ENCODE peak calls at places on chromosomes 12 and 14, in ten cellular contexts. Z is IMR-90, G is neural crest cell, F is suprapubic skin, J is uterus, X is transverse colon, H is foreskin keratinocyte, Q is right lobe of liver, V is astrocyte of the spinal cord, R is WERI-Rb-1. M is an unnamed sample.

GRCh38 chr14:54567634-54568561 is 970 bp downstream of the SAMD4A start:
- DNase-seq in H (no peak), J (peak), X (peak), F (peak), Z (no peak), G (peak), R (peak), Q (peak), V (peak), M (peak)

GRCh38 chr12:19709889-19710288 is 270.6 kb downstream of the AEBP2 start:
- DNase-seq in Q (no peak), X (no peak), Z (peak), J (no peak), V (no peak), G (no peak), F (no peak), R (no peak), H (no peak), M (no peak)

GRCh38 chr12:106204312-106204711 is 43.5 kb downstream of the CKAP4 start:
- DNase-seq in X (no peak), F (no peak), Q (no peak), J (no peak), V (no peak), Z (no peak), H (no peak), R (no peak), G (no peak), M (no peak)

GRCh38 chr14:61391119-61391518 is 69.7 kb downstream of the PRKCH start:
- DNase-seq in Z (no peak), R (no peak), H (no peak), J (no peak), X (no peak), V (no peak), G (no peak), F (no peak), Q (no peak), M (no peak)

GRCh38 chr12:1811281-1811947 is 9.0 kb upstream of the LRTM2 start:
- DNase-seq in H (no peak), Q (no peak), F (no peak), R (no peak), V (peak), G (no peak), Z (peak), X (no peak), J (no peak), M (no peak)

GRCh38 chr12:122395319-122395718 is 27.1 kb downstream of the CLIP1 start:
- DNase-seq in G (no peak), Q (no peak), R (no peak), Z (peak), V (peak), X (no peak), J (no peak), F (no peak), H (peak), M (no peak)

GRCh38 chr14:55131782-55132181 is 2.7 kb downstream of the LGALS3 start:
- DNase-seq in J (no peak), H (no peak), G (no peak), F (no peak), Z (peak), X (peak), R (no peak), Q (no peak), V (no peak), M (no peak)

GRCh38 chr14:76686646-76687045 is 74.6 kb upstream of the VASH1 start:
- DNase-seq in X (no peak), H (no peak), V (no peak), R (no peak), Q (no peak), F (no peak), Z (no peak), G (no peak), J (no peak), M (no peak)

GRCh38 chr12:26177303-26177702 is 18.1 kb upstream of the SSPN start:
- DNase-seq in J (no peak), H (no peak), G (no peak), V (no peak), R (no peak), F (no peak), X (peak), Q (no peak), Z (no peak), M (no peak)

GRCh38 chr12:65014504-65015271 is 106.4 kb downstream of the WIF1 start:
- DNase-seq in R (no peak), Q (no peak), Z (no peak), H (peak), G (no peak), F (no peak), V (no peak), X (no peak), J (no peak), M (no peak)

GRCh38 chr12:51678086-51678724 is 87.2 kb downstream of the SCN8A start:
- DNase-seq in X (peak), V (peak), G (peak), H (no peak), Q (no peak), F (no peak), J (no peak), R (peak), Z (peak), M (peak)

GRCh38 chr14:53356361-53357150 is 203.4 kb upstream of the DDHD1 start:
- DNase-seq in F (no peak), H (no peak), J (no peak), Q (no peak), X (no peak), G (no peak), Z (peak), R (no peak), V (no peak), M (no peak)

GRCh38 chr14:75418779-75419768 is 8.7 kb upstream of the JDP2 start:
- DNase-seq in G (no peak), R (peak), J (no peak), Z (no peak), F (no peak), H (no peak), V (no peak), Q (no peak), X (peak), M (peak)

GRCh38 chr12:7327913-7328312 is 24.0 kb downstream of the ACSM4 start:
- DNase-seq in F (no peak), R (no peak), Q (no peak), X (no peak), V (no peak), Z (no peak), J (no peak), H (no peak), G (no peak), M (no peak)

GRCh38 chr12:44847888-44848770 is 28.0 kb downstream of the NELL2 start:
- DNase-seq in J (no peak), Z (no peak), X (peak), V (no peak), R (no peak), F (no peak), G (no peak), H (no peak), Q (no peak), M (no peak)

GRCh38 chr12:67665679-67666078 is 17.1 kb downstream of the DYRK2 start:
- DNase-seq in V (no peak), Q (no peak), J (no peak), Z (no peak), H (no peak), R (no peak), X (no peak), G (no peak), F (no peak), M (no peak)

GRCh38 chr14:106044949-106045596 is 518.7 kb downstream of the TMEM121 start:
- DNase-seq in G (no peak), J (no peak), V (no peak), R (peak), Q (peak), F (no peak), X (peak), H (no peak), Z (no peak), M (no peak)

GRCh38 chr12:108358580-108358965 is 19.5 kb upstream of the CMKLR1 start:
- DNase-seq in H (no peak), Q (no peak), F (no peak), J (no peak), G (no peak), X (no peak), R (no peak), V (no peak), Z (no peak), M (no peak)

GRCh38 chr12:113065126-113066007 is 8.8 kb downstream of the DTX1 start:
- DNase-seq in X (no peak), Q (no peak), F (no peak), G (peak), J (no peak), H (no peak), V (no peak), Z (no peak), R (no peak), M (peak)

GRCh38 chr14:75375983-75376382 is 51.8 kb upstream of the JDP2 start:
- DNase-seq in R (no peak), H (no peak), X (no peak), G (no peak), Q (no peak), F (no peak), Z (no peak), J (no peak), V (no peak), M (no peak)

GRCh38 chr14:81946808-81947798 is 413.4 kb upstream of the SEL1L start:
- DNase-seq in F (no peak), H (peak), Z (no peak), J (no peak), V (no peak), R (peak), X (no peak), G (no peak), Q (no peak), M (no peak)

GRCh38 chr12:128534906-128535305 is 267.9 kb downstream of the TMEM132C start:
- DNase-seq in X (no peak), R (no peak), F (no peak), G (no peak), V (no peak), Q (no peak), J (no peak), H (no peak), Z (no peak), M (no peak)

GRCh38 chr12:119686355-119686754 is 18.4 kb downstream of the PRKAB1 start:
- DNase-seq in J (no peak), Z (no peak), R (no peak), Q (peak), H (no peak), V (no peak), X (no peak), G (no peak), F (no peak), M (no peak)

GRCh38 chr12:93722757-93723567 is 45.8 kb downstream of the CRADD start:
- DNase-seq in G (no peak), Q (no peak), H (no peak), X (no peak), R (no peak), J (no peak), F (no peak), Z (no peak), V (no peak), M (no peak)

GRCh38 chr12:27179399-27180214 is 64.5 kb upstream of the STK38L start:
- DNase-seq in Z (peak), V (peak), G (no peak), R (no peak), F (no peak), Q (no peak), X (no peak), J (peak), H (peak), M (no peak)

GRCh38 chr14:103679351-103679750 is 35.9 kb downstream of the XRCC3 start:
- DNase-seq in V (peak), J (no peak), G (no peak), R (peak), F (no peak), H (no peak), X (peak), Q (peak), Z (no peak), M (peak)

GRCh38 chr12:79682593-79682992 is 8.2 kb downstream of the PAWR start:
- DNase-seq in H (no peak), Q (no peak), G (no peak), V (no peak), X (no peak), Z (no peak), F (no peak), J (no peak), R (no peak), M (no peak)

GRCh38 chr12:120101182-120101581 is 15.4 kb downstream of the RAB35 start:
- DNase-seq in G (no peak), Q (no peak), Z (no peak), J (no peak), V (no peak), H (no peak), F (no peak), R (no peak), X (peak), M (no peak)

GRCh38 chr12:48542300-48542928 is 17.0 kb downstream of the OR8S1 start:
- DNase-seq in V (no peak), R (peak), Z (peak), J (no peak), H (no peak), F (no peak), X (peak), Q (peak), G (peak), M (peak)

GRCh38 chr14:74038015-74038859 is 19.1 kb downstream of the BBOF1 start:
- DNase-seq in V (peak), G (no peak), Z (peak), F (no peak), J (no peak), Q (no peak), H (no peak), X (no peak), R (no peak), M (peak)

GRCh38 chr14:31420013-31420318 is 384 bp downstream of the HEATR5A start:
- DNase-seq in J (no peak), F (no peak), R (peak), V (no peak), X (peak), H (no peak), G (peak), Q (peak), Z (no peak), M (peak)

GRCh38 chr14:80636071-80636470 is 305.5 kb downstream of the CEP128 start:
- DNase-seq in Q (no peak), R (no peak), X (no peak), J (no peak), H (no peak), Z (peak), F (no peak), G (no peak), V (no peak), M (no peak)
- TF ChIP-seq CTCF in Q (no peak), R (no peak), X (no peak), J (no peak), H (peak), Z (no peak), F (no peak), G (peak), V (peak), M (peak)

GRCh38 chr12:59444932-59445331 is 150.9 kb upstream of the SLC16A7 start:
- DNase-seq in J (no peak), H (no peak), F (no peak), V (peak), Q (no peak), Z (peak), R (peak), X (no peak), G (no peak), M (no peak)
- TF ChIP-seq CTCF in J (no peak), H (peak), F (no peak), V (peak), Q (peak), Z (peak), R (no peak), X (no peak), G (no peak), M (no peak)

GRCh38 chr14:65604946-65605345 is 192.4 kb downstream of the FUT8 start:
- DNase-seq in R (no peak), V (peak), Q (no peak), F (no peak), J (no peak), Z (peak), H (no peak), G (no peak), X (no peak), M (no peak)
- TF ChIP-seq CTCF in R (no peak), V (peak), Q (no peak), F (no peak), J (no peak), Z (peak), H (peak), G (no peak), X (peak), M (no peak)

GRCh38 chr12:54012631-54013398 is 4.0 kb downstream of the HOXC8 start:
- DNase-seq in H (no peak), X (no peak), Z (no peak), Q (no peak), G (no peak), J (no peak), F (no peak), R (no peak), V (no peak), M (no peak)
- TF ChIP-seq CTCF in H (no peak), X (no peak), Z (no peak), Q (no peak), G (no peak), J (no peak), F (no peak), R (peak), V (no peak), M (no peak)

DNA sequence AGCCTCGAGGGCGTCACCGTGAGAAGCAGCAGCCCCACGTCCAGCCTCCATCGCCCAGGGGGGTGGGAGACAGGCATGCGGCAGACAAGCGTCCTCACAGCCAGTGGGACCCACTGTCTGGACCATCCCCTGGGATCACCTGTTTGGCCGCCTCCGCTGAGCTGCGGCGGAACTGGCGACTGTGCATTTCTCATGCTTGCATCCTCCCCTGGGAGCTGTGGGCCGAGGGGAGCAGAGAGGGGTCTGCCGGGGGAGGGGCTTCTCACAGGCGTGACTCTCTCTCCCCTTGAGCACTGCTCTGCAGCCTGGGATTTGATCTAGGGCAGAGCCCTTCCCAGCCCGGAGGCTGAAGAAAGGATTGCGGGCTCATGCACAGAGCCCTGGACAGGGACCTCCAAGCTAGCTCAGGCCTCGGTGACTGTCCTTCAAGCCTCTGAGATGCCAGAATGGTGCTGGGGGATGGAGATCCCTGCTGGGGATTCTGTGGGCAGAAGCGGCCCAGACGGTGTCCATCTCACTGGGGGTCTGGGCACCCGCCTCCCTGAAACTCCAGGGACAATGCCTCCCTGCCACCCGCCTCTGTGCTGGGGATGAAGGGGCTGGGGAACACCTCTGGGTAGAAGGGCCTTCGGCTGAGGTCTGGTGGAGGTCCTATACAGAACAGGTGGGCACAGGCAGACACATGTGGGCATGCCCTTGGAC is 61.1 kb downstream of the PRIMA1 start:
- DNase-seq in R (no peak), J (no peak), Z (no peak), F (no peak), H (no peak), G (no peak), Q (no peak), V (no peak), X (no peak), M (no peak)
- TF ChIP-seq CTCF in R (no peak), J (no peak), Z (no peak), F (no peak), H (no peak), G (no peak), Q (no peak), V (no peak), X (no peak), M (no peak)